ENCODE peak calls at places on chromosomes 3 and 15, in ten cellular contexts. A, D, P, I, H, M, B, V, Y and R are unnamed samples.

GRCh38 chr15:33865416-33865815 is 102.9 kb upstream of the CHRM5 start:
- DNase-seq in A (no peak), D (no peak), P (no peak), I (no peak), H (peak; percentile 38), M (no peak), B (no peak), V (no peak), Y (no peak), R (no peak)

GRCh38 chr3:117887896-117888295 is 1146.8 kb downstream of the IGSF11 start:
- DNase-seq in A (no peak), D (no peak), P (no peak), I (no peak), H (no peak), M (no peak), B (no peak), V (no peak), Y (no peak), R (no peak)

GRCh38 chr15:85785887-85786777 is 8.6 kb downstream of the KLHL25 start:
- DNase-seq in A (no peak), D (no peak), P (no peak), I (peak; percentile 80), H (no peak), M (no peak), B (no peak), V (no peak), Y (no peak), R (no peak)

GRCh38 chr3:4978966-4979400 is 254 bp upstream of the BHLHE40 start:
- DNase-seq in A (peak; percentile 42), D (peak; percentile 97), P (peak; percentile 93), I (peak; percentile 88), H (peak; percentile 95), M (peak; percentile 90), B (peak; percentile 97), V (peak; percentile 85), Y (peak; percentile 76), R (peak; percentile 99)

GRCh38 chr3:186931487-186932280 is 1.4 kb downstream of the ST6GAL1 start:
- DNase-seq in A (peak; percentile 53), D (peak; percentile 60), P (peak; percentile 45), I (no peak), H (peak; percentile 31), M (no peak), B (peak; percentile 79), V (no peak), Y (peak; percentile 60), R (peak; percentile 82)

GRCh38 chr3:17742837-17743659 is 617 bp upstream of the TBC1D5 start:
- DNase-seq in A (no peak), D (no peak), P (no peak), I (no peak), H (no peak), M (peak; percentile 98), B (no peak), V (no peak), Y (no peak), R (no peak)

GRCh38 chr15:48486228-48486627 is 155.0 kb downstream of the DUT start:
- DNase-seq in A (no peak), D (no peak), P (no peak), I (no peak), H (no peak), M (no peak), B (no peak), V (no peak), Y (no peak), R (no peak)

GRCh38 chr3:131733086-131733841 is 230.5 kb upstream of the MRPL3 start:
- DNase-seq in A (no peak), D (no peak), P (no peak), I (no peak), H (no peak), M (no peak), B (no peak), V (no peak), Y (no peak), R (no peak)

GRCh38 chr15:92683511-92683834 is 27.9 kb upstream of the FAM174B start:
- DNase-seq in A (no peak), D (no peak), P (no peak), I (peak; percentile 7), H (no peak), M (peak; percentile 11), B (no peak), V (no peak), Y (no peak), R (no peak)

GRCh38 chr3:25380222-25380739 is 47.8 kb upstream of the RARB start:
- DNase-seq in A (no peak), D (no peak), P (no peak), I (no peak), H (no peak), M (no peak), B (no peak), V (no peak), Y (no peak), R (no peak)

GRCh38 chr3:71444028-71444860 is 139.3 kb downstream of the FOXP1 start:
- DNase-seq in A (peak; percentile 94), D (no peak), P (peak; percentile 62), I (no peak), H (peak; percentile 55), M (no peak), B (peak; percentile 86), V (no peak), Y (peak; percentile 62), R (peak; percentile 88)

GRCh38 chr3:17840126-17840525 is 97.7 kb upstream of the TBC1D5 start:
- DNase-seq in A (no peak), D (no peak), P (no peak), I (no peak), H (no peak), M (no peak), B (no peak), V (no peak), Y (no peak), R (no peak)

GRCh38 chr3:52177701-52178042 is 20.3 kb upstream of the ALAS1 start:
- DNase-seq in A (no peak), D (no peak), P (no peak), I (no peak), H (no peak), M (no peak), B (no peak), V (no peak), Y (no peak), R (no peak)

GRCh38 chr15:71051539-71051938 is 63.7 kb upstream of the THSD4 start:
- DNase-seq in A (no peak), D (no peak), P (no peak), I (no peak), H (peak; percentile 60), M (peak; percentile 19), B (no peak), V (no peak), Y (no peak), R (no peak)

GRCh38 chr3:11370134-11370533 is 97.9 kb downstream of the ATG7 start:
- DNase-seq in A (no peak), D (no peak), P (no peak), I (no peak), H (no peak), M (no peak), B (no peak), V (no peak), Y (no peak), R (no peak)

GRCh38 chr3:86711634-86712033 is 279.3 kb downstream of the VGLL3 start:
- DNase-seq in A (no peak), D (no peak), P (no peak), I (no peak), H (no peak), M (no peak), B (no peak), V (no peak), Y (no peak), R (no peak)

GRCh38 chr3:9102240-9102841 is 139.1 kb upstream of the RAD18 start:
- DNase-seq in A (no peak), D (no peak), P (no peak), I (no peak), H (no peak), M (no peak), B (no peak), V (no peak), Y (no peak), R (no peak)